ENCODE peak calls at places on chromosomes 3 and 15, in eight cellular contexts. G, S, B, I, Q, H, O and W are unnamed samples.

GRCh38 chr3:71578045-71578730 is 5.3 kb downstream of the FOXP1 start:
- DNase-seq in G (peak), O (no peak), I (peak), S (no peak), Q (no peak), B (no peak), H (no peak), W (peak)

GRCh38 chr3:189355481-189356201 is 183.9 kb downstream of the TPRG1 start:
- DNase-seq in S (no peak), O (no peak), G (peak), H (peak), B (peak), Q (no peak), I (peak), W (peak)

GRCh38 chr15:28962851-28963710 is 77.3 kb downstream of the APBA2 start:
- DNase-seq in S (no peak), Q (no peak), I (no peak), H (no peak), O (no peak), B (no peak), G (peak), W (no peak)

GRCh38 chr15:48396020-48396419 is 64.8 kb downstream of the DUT start:
- DNase-seq in G (no peak), I (no peak), Q (no peak), S (no peak), H (no peak), B (no peak), O (no peak), W (no peak)

GRCh38 chr3:33229947-33230346 is 11.3 kb upstream of the SUSD5 start:
- DNase-seq in G (no peak), H (no peak), Q (no peak), S (no peak), I (no peak), O (no peak), B (no peak), W (no peak)

GRCh38 chr15:39786444-39787056 is 3.9 kb upstream of the FSIP1 start:
- DNase-seq in S (peak), O (no peak), B (peak), H (no peak), I (peak), Q (no peak), G (peak), W (peak)

GRCh38 chr3:63955036-63955650 is 43.0 kb upstream of the SCAANT1 start:
- DNase-seq in Q (no peak), S (no peak), H (no peak), O (no peak), I (no peak), B (no peak), G (no peak), W (no peak)

GRCh38 chr15:51341366-51342248 is at the start of gene GLDN:
- DNase-seq in G (peak), Q (no peak), I (peak), S (no peak), B (peak), H (no peak), O (peak), W (peak)

GRCh38 chr3:195875482-195876236 is 32.7 kb downstream of the TNK2 start:
- DNase-seq in H (no peak), I (no peak), B (no peak), S (no peak), Q (no peak), G (no peak), O (no peak), W (no peak)

GRCh38 chr15:73936181-73936580 is 9.9 kb downstream of the LOXL1 start:
- DNase-seq in I (peak), B (peak), S (no peak), O (peak), Q (no peak), H (no peak), G (peak), W (peak)

GRCh38 chr3:42655331-42655888 is 1.9 kb downstream of the ZBTB47 start:
- DNase-seq in S (no peak), I (no peak), H (no peak), B (no peak), Q (no peak), G (no peak), O (no peak), W (no peak)

DNA sequence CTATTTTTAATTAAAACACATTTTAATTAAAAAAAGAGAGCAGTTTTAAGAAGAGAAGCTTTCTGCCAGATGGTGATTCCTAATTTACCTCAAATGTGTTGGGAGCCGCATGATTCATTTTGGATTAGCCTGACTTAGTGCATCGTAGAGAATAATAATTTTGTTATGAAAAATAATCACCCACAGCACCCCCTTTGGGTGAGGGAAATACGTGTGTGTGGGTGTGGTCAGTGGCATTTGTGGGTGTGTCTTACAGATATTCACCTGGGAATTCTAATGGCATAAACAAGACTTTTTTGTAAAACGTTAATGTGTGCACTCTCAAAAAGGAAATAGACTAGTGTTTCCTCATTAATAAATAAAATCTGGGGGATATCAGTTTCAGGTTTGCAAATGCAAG is 544.6 kb downstream of the MFSD1 start:
- DNase-seq in B (no peak), H (no peak), O (no peak), S (no peak), I (no peak), Q (no peak), G (no peak), W (no peak)
- H3K4me3 ChIP-seq in B (no peak), H (no peak), O (no peak), S (no peak), I (no peak), Q (no peak), G (no peak), W (no peak)

GRCh38 chr3:44661189-44661588 is 12.7 kb downstream of the ZNF35 start:
- DNase-seq in S (no peak), Q (no peak), I (no peak), G (no peak), H (no peak), B (no peak), O (no peak), W (no peak)
- TF ChIP-seq CTCF in S (peak), Q (no peak), I (peak), G (no peak), H (peak), B (peak), O (peak), W (peak)

GRCh38 chr3:142660904-142661303 is 62.9 kb upstream of the TRPC1 start:
- DNase-seq in S (no peak), Q (no peak), H (no peak), O (no peak), B (no peak), G (no peak), I (no peak), W (no peak)

GRCh38 chr3:142664311-142664710 is 59.5 kb upstream of the TRPC1 start:
- DNase-seq in Q (no peak), G (no peak), O (no peak), B (no peak), H (no peak), S (no peak), I (no peak), W (no peak)

GRCh38 chr3:142664819-142665218 is 59.0 kb upstream of the TRPC1 start:
- DNase-seq in I (no peak), Q (no peak), S (no peak), O (no peak), G (no peak), B (no peak), H (no peak), W (no peak)

GRCh38 chr3:142660379-142660778 is 63.5 kb upstream of the TRPC1 start:
- DNase-seq in B (no peak), Q (no peak), H (no peak), S (no peak), O (no peak), I (no peak), G (no peak), W (no peak)

GRCh38 chr3:142663865-142664264 is 60.0 kb upstream of the TRPC1 start:
- DNase-seq in I (no peak), O (no peak), H (no peak), S (no peak), Q (no peak), B (no peak), G (no peak), W (no peak)
- H3K4me3 ChIP-seq in I (no peak), O (no peak), H (no peak), S (no peak), Q (no peak), B (no peak), G (no peak), W (no peak)

DNA sequence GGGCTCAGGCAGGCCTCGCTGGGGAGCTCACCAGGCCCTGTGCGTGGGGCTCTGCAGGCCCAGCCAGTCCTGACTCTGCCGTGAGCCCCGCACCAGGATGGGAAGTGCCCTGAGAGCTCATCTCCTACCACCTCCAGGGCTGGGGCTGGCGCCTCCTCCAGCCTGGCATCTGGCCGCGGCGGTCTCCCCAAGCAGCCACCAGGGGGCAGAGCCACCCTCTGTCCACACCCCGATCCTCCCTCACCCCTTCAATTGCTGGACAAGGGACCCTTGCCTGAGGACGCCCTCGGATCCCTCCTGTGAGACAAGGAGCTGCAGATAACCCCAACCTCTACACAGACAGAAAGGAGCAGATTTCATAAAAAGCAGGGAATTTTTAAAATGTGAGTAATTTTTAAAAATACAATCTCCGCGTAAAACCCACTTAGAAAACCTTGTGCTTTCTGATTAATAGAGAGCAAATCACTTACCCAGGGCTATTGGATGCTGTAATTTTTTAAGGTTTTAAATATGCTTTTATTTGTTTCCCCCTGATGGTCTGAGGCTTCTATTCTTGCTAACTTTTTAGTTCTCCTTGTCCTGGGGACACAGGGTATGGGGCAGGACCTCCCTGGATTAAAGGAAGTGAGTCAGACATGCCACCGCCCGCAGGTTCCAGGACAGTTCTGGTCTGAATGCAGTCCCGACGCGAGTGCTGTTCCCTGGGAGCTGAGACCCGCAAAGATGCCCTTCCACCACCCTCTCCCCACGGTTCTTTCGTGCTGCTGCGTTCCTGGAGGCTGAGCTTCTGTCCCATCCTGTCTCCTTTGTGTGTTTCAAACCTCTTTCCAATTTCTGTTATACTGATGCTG is 52.3 kb upstream of the CHRNA7 start:
- DNase-seq in B (peak), S (no peak), H (peak), G (peak), O (peak), Q (peak), I (peak), W (peak)
- TF ChIP-seq CTCF in B (peak), S (peak), H (peak), G (peak), O (peak), Q (peak), I (peak), W (peak)

DNA sequence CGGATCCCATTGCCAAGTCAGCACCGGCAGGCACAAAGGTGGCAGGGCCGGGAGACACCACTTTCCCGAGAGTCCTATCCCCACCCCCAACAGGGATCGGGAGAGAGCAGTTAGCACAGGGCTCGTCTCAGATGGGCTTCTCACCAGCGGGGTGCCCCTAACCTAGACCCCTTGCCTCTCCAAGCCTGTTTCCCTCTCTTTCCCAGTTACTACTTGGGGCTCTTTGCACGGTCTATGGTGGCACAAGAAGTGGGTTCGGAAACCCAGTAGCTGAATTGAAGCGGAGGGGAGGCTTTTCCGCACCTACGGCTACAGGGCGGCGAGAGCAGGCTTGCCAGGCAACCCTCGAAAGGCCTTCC is 383 bp upstream of the EFCC1 start:
- DNase-seq in Q (no peak), O (no peak), S (no peak), I (no peak), G (no peak), H (no peak), B (no peak), W (no peak)
- H3K4me3 ChIP-seq in Q (peak), O (no peak), S (peak), I (no peak), G (no peak), H (no peak), B (no peak), W (no peak)

DNA sequence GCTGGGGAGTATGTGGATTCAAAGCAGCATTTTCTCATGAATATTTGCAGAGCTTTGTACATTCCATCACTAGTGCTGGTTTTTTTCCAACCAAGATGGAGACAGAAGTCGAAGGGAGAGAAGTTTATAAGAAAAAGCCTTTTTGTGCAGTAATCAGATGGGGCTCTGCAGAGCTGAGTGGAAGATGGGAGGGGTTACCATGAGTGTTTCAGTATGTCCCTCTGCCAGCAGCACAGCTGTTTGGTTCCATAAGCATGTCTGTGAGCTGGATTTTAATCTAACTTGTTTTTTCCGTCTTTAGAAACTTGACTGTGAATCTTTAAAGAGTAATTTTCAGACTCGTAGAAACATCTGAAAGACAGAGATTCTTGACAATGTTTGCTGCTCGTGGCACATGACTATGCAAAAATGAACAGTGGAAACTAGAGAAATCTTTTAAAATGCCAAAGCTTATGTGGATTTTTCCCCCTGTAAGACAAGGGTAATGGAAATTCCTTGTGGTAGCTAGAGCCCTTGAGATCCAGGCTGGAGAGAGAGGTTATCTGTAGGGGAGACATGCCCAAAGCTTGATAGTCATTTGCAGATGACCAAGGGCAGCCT is 20.3 kb downstream of the STARD9 start:
- DNase-seq in I (peak), G (no peak), B (peak), H (no peak), Q (no peak), S (no peak), O (no peak), W (peak)
- TF ChIP-seq CTCF in I (no peak), G (no peak), B (no peak), H (no peak), Q (no peak), S (no peak), O (no peak), W (no peak)

DNA sequence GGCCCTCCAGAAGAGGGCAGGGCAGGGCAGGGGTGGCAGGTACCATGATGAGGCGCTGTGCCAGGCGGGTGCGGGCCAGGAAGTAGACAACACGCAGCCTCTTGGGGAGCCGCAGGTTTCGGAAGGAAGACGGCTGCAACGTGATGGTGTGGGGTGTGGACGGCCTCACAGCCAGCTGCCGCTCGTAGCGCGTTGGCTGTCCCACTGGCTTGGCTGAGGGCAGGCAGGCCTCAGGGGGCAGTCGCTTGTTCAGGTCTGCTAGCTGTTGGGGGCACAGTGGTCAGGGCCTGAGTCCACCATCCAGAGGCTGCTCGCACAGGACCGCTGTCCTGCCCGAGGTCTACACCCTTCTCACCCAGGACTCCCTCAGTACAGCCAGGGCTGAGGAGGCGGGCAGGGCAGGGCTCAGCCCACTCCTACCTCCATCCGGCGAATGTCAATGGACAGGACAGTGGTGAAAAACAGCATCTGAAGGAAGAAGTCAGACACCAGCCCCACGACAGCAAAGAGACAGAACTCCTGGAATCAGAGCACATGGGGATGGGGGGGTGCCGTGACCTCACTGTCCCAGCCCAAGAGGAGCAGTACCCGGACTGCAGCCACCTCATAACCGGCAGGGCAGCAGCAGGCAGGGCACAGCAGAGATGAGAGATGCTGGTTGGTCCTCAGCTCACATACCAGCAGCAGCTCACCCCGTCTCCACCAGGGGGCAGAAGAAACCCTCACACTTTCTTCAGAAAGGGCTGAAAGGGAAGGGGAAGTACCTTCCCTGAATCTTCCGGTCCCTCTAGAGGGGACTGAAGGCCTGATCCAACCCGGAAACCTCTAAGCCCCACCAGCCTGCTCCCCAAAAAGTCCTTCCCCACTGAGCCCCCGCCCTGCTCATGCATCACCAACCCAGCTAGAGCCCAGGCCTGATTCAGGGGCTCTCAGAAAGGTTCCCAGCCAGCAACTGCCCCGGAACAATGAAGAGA is 40.0 kb downstream of the PTPN23 start:
- DNase-seq in O (peak), S (peak), B (peak), H (peak), Q (peak), I (peak), G (peak), W (peak)
- H3K4me3 ChIP-seq in O (no peak), S (no peak), B (no peak), H (no peak), Q (no peak), I (no peak), G (no peak), W (no peak)